ENCODE peak calls at places on chromosomes 7 and 10, in six cellular contexts. G is colonic mucosa; O is kidney; B is tibial artery; R is CD8-positive, alpha-beta memory T cell; E is heart right ventricle. W is an unnamed sample. For H3K36me3, the result is how much of the 10 kb centered on the place peaks cover.

GRCh38 chr7:151626422-151627115 is 106.9 kb upstream of the RHEB start:
- DNase-seq in G (peak), O (no peak), B (no peak), R (no peak), E (no peak), W (peak)

GRCh38 chr7:5598769-5599371 is 175.2 kb upstream of the TNRC18 start:
- DNase-seq in G (no peak), O (no peak), B (no peak), R (no peak), E (no peak), W (no peak)

GRCh38 chr7:1900847-1901246 is 230.8 kb downstream of the ELFN1 start:
- DNase-seq in G (no peak), O (peak), B (no peak), R (no peak), E (peak), W (no peak)

GRCh38 chr7:93228302-93228701 is 2.0 kb upstream of the HEPACAM2 start:
- DNase-seq in G (peak), O (no peak), B (no peak), R (no peak), E (no peak), W (no peak)

GRCh38 chr7:44144968-44145418 is 3.9 kb upstream of the MYL7 start:
- DNase-seq in G (no peak), O (no peak), B (peak), R (no peak), E (no peak), W (no peak)

GRCh38 chr10:35040761-35041501 is 49.2 kb downstream of the CUL2 start:
- DNase-seq in G (no peak), O (no peak), B (no peak), R (no peak), E (no peak), W (no peak)

GRCh38 chr10:79396587-79396986 is 48.8 kb downstream of the ZCCHC24 start:
- DNase-seq in G (no peak), O (no peak), B (no peak), R (no peak), E (no peak), W (no peak)

GRCh38 chr7:98215561-98216495 is 4.6 kb downstream of the BHLHA15 start:
- DNase-seq in G (no peak), O (peak), B (peak), R (no peak), E (no peak), W (no peak)

GRCh38 chr10:67110286-67110685 is 184.4 kb downstream of the LRRTM3 start:
- DNase-seq in G (no peak), O (no peak), B (no peak), R (no peak), E (no peak), W (no peak)

GRCh38 chr10:61974611-61975010 is 73.1 kb downstream of the ARID5B start:
- DNase-seq in G (peak), O (no peak), B (peak), R (no peak), E (peak), W (peak)

GRCh38 chr10:28722065-28722803 is 44.9 kb downstream of the BAMBI start:
- DNase-seq in G (no peak), O (peak), B (peak), R (no peak), E (peak), W (peak)

GRCh38 chr10:131802156-131802915 is 98.5 kb upstream of the PPP2R2D start:
- DNase-seq in G (no peak), O (no peak), B (peak), R (no peak), E (no peak), W (no peak)

GRCh38 chr10:68082815-68083395 is 7.8 kb upstream of the HERC4 start:
- DNase-seq in G (no peak), O (no peak), B (no peak), R (no peak), E (no peak), W (no peak)

GRCh38 chr7:41977165-41977651 is 259.8 kb downstream of the GLI3 start:
- DNase-seq in G (no peak), O (no peak), B (no peak), R (no peak), E (no peak), W (peak)

GRCh38 chr10:77195101-77195500 is 442.5 kb downstream of the KCNMA1 start:
- DNase-seq in G (no peak), O (no peak), B (peak), R (no peak), E (no peak), W (no peak)

GRCh38 chr7:157693071-157693520 is 356.3 kb downstream of the DNAJB6 start:
- DNase-seq in G (no peak), O (peak), B (peak), R (no peak), E (no peak), W (no peak)

GRCh38 chr7:16728811-16729210 is 24.7 kb upstream of the TSPAN13 start:
- DNase-seq in G (no peak), O (no peak), B (no peak), R (no peak), E (no peak), W (no peak)

GRCh38 chr7:97576043-97576442 is 155.8 kb upstream of the TAC1 start:
- DNase-seq in G (no peak), O (no peak), B (no peak), R (no peak), E (no peak), W (no peak)

GRCh38 chr10:14611971-14612693 is 162.6 kb downstream of the FAM107B start:
- DNase-seq in G (no peak), O (no peak), B (no peak), R (no peak), E (no peak), W (no peak)

GRCh38 chr7:150923191-150923590 is 54.9 kb downstream of the KCNH2 start:
- DNase-seq in G (no peak), O (no peak), B (no peak), R (no peak), E (no peak), W (no peak)

GRCh38 chr10:43238462-43238861 is 28.4 kb downstream of the RASGEF1A start:
- DNase-seq in G (no peak), O (peak), B (peak), R (no peak), E (no peak), W (peak)

GRCh38 chr10:113142601-113143000 is 192.6 kb downstream of the TCF7L2 start:
- DNase-seq in G (no peak), O (no peak), B (no peak), R (no peak), E (no peak), W (no peak)

GRCh38 chr7:128266891-128267839 is 26.1 kb downstream of the LEP start:
- DNase-seq in G (peak), O (peak), B (peak), R (no peak), E (peak), W (peak)

GRCh38 chr10:30219977-30220751 is 128.9 kb downstream of the MTPAP start:
- DNase-seq in G (no peak), O (no peak), B (no peak), R (no peak), E (no peak), W (no peak)

GRCh38 chr10:117320050-117320665 is 55.1 kb downstream of the PDZD8 start:
- DNase-seq in G (no peak), O (no peak), B (no peak), R (no peak), E (no peak), W (no peak)

GRCh38 chr7:74027683-74028320 is at the start of gene ELN:
- DNase-seq in G (peak), O (peak), B (peak), R (no peak), E (peak), W (peak)

GRCh38 chr10:79202188-79203013 is 133.6 kb downstream of the ZMIZ1 start:
- DNase-seq in G (no peak), O (no peak), B (no peak), R (no peak), E (peak), W (no peak)

GRCh38 chr7:16918288-16918895 is 36.6 kb upstream of the AGR3 start:
- DNase-seq in G (peak), O (no peak), B (no peak), R (no peak), E (no peak), W (peak)

GRCh38 chr7:30430777-30431176 is 47.8 kb downstream of the NOD1 start:
- DNase-seq in G (no peak), O (peak), B (no peak), R (no peak), E (no peak), W (no peak)

GRCh38 chr7:122970740-122971725 is 24.5 kb downstream of the TAS2R16 start:
- DNase-seq in G (no peak), O (no peak), B (no peak), R (no peak), E (no peak), W (no peak)

GRCh38 chr7:122137291-122138077 is 6.6 kb downstream of the AASS start:
- DNase-seq in G (no peak), O (no peak), B (no peak), R (no peak), E (no peak), W (no peak)

GRCh38 chr10:32271617-32272016 is 75.3 kb downstream of the EPC1 start:
- DNase-seq in G (no peak), O (no peak), B (no peak), R (no peak), E (no peak), W (no peak)

GRCh38 chr7:30931927-30932540 is 20.4 kb downstream of the AQP1 start:
- DNase-seq in G (peak), O (peak), B (peak), R (no peak), E (no peak), W (no peak)

GRCh38 chr7:102450242-102450641 is 14.4 kb downstream of the ALKBH4 start:
- DNase-seq in G (no peak), O (no peak), B (no peak), R (peak), E (no peak), W (no peak)

GRCh38 chr10:132881186-132881920 is 61.0 kb downstream of the CFAP46 start:
- DNase-seq in G (no peak), O (peak), B (peak), R (no peak), E (peak), W (no peak)

GRCh38 chr7:131157530-131158243 is 170.0 kb upstream of the MKLN1 start:
- DNase-seq in G (no peak), O (no peak), B (peak), R (no peak), E (peak), W (peak)

GRCh38 chr10:103835121-103836045 is 20.0 kb downstream of the SH3PXD2A start:
- DNase-seq in G (peak), O (peak), B (peak), R (no peak), E (peak), W (peak)

GRCh38 chr7:121076350-121077164 is 88.0 kb downstream of the CPED1 start:
- DNase-seq in G (no peak), O (no peak), B (no peak), R (no peak), E (no peak), W (no peak)

GRCh38 chr10:113958631-113959382 is 84.9 kb upstream of the ADRB1 start:
- DNase-seq in G (peak), O (peak), B (peak), R (no peak), E (no peak), W (peak)

GRCh38 chr7:412313-412710 is 107.3 kb downstream of the PDGFA start:
- DNase-seq in G (no peak), O (peak), B (peak), R (no peak), E (no peak), W (no peak)
- H3K4me3 ChIP-seq in G (no peak), O (no peak), B (no peak), R (no peak), E (no peak), W (no peak)

DNA sequence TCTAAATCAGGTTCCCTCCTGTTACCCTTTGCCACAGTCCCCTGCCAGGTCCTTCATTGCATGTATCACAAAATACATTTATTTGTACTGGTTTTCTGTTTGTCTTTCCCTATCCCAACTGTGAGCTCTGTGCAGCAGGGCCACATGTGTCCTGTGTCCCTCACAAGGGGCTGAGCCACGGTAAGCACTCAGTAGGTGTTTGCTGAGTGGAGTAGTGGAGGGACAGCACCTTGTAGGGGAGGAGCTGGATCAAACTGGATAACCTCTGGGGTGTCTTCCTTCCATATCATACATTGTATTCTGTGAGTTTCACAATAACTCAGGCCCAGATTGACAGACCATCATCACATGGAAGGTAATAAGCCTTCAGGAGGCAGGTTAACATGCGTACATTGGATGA is 25.9 kb downstream of the PIK3CG start:
- DNase-seq in G (no peak), O (no peak), B (no peak), R (no peak), E (no peak), W (no peak)
- H3K36me3 ChIP-seq in G (under half), O (under half), B (under half), R (half or more), E (under half), W (under half)

GRCh38 chr7:34844401-34844800 is 186.4 kb downstream of the NPSR1 start:
- DNase-seq in G (no peak), O (no peak), B (no peak), R (no peak), E (no peak), W (no peak)
- H3K27ac ChIP-seq in G (no peak), O (no peak), B (no peak), R (no peak), E (no peak), W (no peak)

GRCh38 chr10:11163990-11164805 is 146.5 kb downstream of the CELF2 start:
- DNase-seq in G (no peak), O (no peak), B (no peak), R (no peak), E (no peak), W (no peak)

GRCh38 chr10:11165591-11166543 is 148.2 kb downstream of the CELF2 start:
- DNase-seq in G (peak), O (peak), B (peak), R (peak), E (peak), W (no peak)

GRCh38 chr10:11164806-11165590 is 147.3 kb downstream of the CELF2 start:
- DNase-seq in G (peak), O (peak), B (peak), R (peak), E (peak), W (peak)

GRCh38 chr10:11168423-11169100 is 150.9 kb downstream of the CELF2 start:
- DNase-seq in G (no peak), O (no peak), B (no peak), R (no peak), E (no peak), W (no peak)

GRCh38 chr10:11167233-11167979 is 149.7 kb downstream of the CELF2 start:
- DNase-seq in G (no peak), O (no peak), B (no peak), R (no peak), E (no peak), W (no peak)
- H3K4me3 ChIP-seq in G (peak), O (peak), B (peak), R (peak), E (peak), W (no peak)

GRCh38 chr7:137874390-137874789 is 27.6 kb upstream of the DGKI start:
- DNase-seq in G (no peak), O (no peak), B (no peak), R (no peak), E (no peak), W (peak)

GRCh38 chr7:137871173-137871915 is 24.6 kb upstream of the DGKI start:
- DNase-seq in G (no peak), O (no peak), B (no peak), R (no peak), E (no peak), W (no peak)

GRCh38 chr7:137875746-137876145 is 29.0 kb upstream of the DGKI start:
- DNase-seq in G (no peak), O (no peak), B (no peak), R (no peak), E (no peak), W (no peak)

GRCh38 chr7:137873979-137874378 is 27.2 kb upstream of the DGKI start:
- DNase-seq in G (no peak), O (no peak), B (no peak), R (no peak), E (no peak), W (no peak)

DNA sequence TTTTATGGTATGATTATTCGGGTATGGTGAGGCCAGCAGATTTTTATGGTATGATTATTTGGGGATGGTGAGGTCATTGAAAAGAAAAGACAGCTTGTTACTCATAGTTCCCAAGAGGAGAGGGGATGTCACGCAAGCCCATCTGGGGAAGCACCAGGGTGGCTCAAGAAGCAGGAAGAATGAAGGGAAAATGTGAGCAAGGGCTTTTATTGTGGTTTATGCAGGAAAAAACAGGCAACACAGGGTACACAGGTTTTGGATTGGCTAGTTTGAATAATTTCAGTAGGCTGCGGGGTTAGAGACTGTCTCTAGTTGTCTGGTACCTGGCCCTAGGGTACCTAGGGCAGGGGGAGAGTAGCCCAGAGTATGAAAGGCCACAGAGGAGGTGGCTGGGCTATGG is 26.8 kb upstream of the DGKI start:
- DNase-seq in G (no peak), O (no peak), B (no peak), R (no peak), E (no peak), W (no peak)
- H3K36me3 ChIP-seq in G (under half), O (under half), B (under half), R (under half), E (under half), W (under half)